ENCODE peak calls at places on chromosome 9, in seven cellular contexts. One of them, this sample, is unnamed.

GRCh38 chr9:125617087-125617486 is 89.9 kb downstream of the MAPKAP1 start:
- DNase-seq in GM10248: no peak
- DNase-seq in breast epithelium: no peak
- DNase-seq in lower lobe of right lung: no peak
- DNase-seq in pancreas: no peak
- DNase-seq in AG10803: no peak
- DNase-seq in cardiac fibroblast: no peak
- DNase-seq in this sample: no peak

GRCh38 chr9:69573666-69574456 is 98.3 kb downstream of the APBA1 start:
- DNase-seq in GM10248: no peak
- DNase-seq in breast epithelium: no peak
- DNase-seq in lower lobe of right lung: no peak
- DNase-seq in pancreas: no peak
- DNase-seq in AG10803: peak
- DNase-seq in cardiac fibroblast: peak
- DNase-seq in this sample: no peak

GRCh38 chr9:136085815-136086212 is 9.3 kb downstream of the NACC2 start:
- DNase-seq in GM10248: no peak
- DNase-seq in breast epithelium: peak
- DNase-seq in lower lobe of right lung: peak
- DNase-seq in pancreas: peak
- DNase-seq in AG10803: no peak
- DNase-seq in cardiac fibroblast: no peak
- DNase-seq in this sample: no peak

GRCh38 chr9:91825422-91825821 is 124.6 kb downstream of the ROR2 start:
- DNase-seq in GM10248: no peak
- DNase-seq in breast epithelium: no peak
- DNase-seq in lower lobe of right lung: no peak
- DNase-seq in pancreas: no peak
- DNase-seq in AG10803: peak
- DNase-seq in cardiac fibroblast: peak
- DNase-seq in this sample: no peak

GRCh38 chr9:31103836-31104235 is 1280.6 kb upstream of the ACO1 start:
- DNase-seq in GM10248: no peak
- DNase-seq in breast epithelium: no peak
- DNase-seq in lower lobe of right lung: no peak
- DNase-seq in pancreas: no peak
- DNase-seq in AG10803: no peak
- DNase-seq in cardiac fibroblast: peak
- DNase-seq in this sample: no peak

GRCh38 chr9:1337169-1337568 is 287.0 kb downstream of the DMRT2 start:
- DNase-seq in GM10248: no peak
- DNase-seq in breast epithelium: peak
- DNase-seq in lower lobe of right lung: no peak
- DNase-seq in pancreas: no peak
- DNase-seq in AG10803: peak
- DNase-seq in cardiac fibroblast: no peak
- DNase-seq in this sample: no peak

GRCh38 chr9:130780865-130781504 is 54.1 kb upstream of the ABL1 start:
- DNase-seq in GM10248: no peak
- DNase-seq in breast epithelium: peak
- DNase-seq in lower lobe of right lung: no peak
- DNase-seq in pancreas: no peak
- DNase-seq in AG10803: peak
- DNase-seq in cardiac fibroblast: peak
- DNase-seq in this sample: no peak

GRCh38 chr9:130539473-130540223 is 39.7 kb upstream of the FUBP3 start:
- DNase-seq in GM10248: no peak
- DNase-seq in breast epithelium: no peak
- DNase-seq in lower lobe of right lung: no peak
- DNase-seq in pancreas: peak
- DNase-seq in AG10803: peak
- DNase-seq in cardiac fibroblast: peak
- DNase-seq in this sample: no peak

GRCh38 chr9:63816742-63817621 is 1468.0 kb downstream of the FOXD4L5 start:
- DNase-seq in GM10248: peak
- DNase-seq in breast epithelium: peak
- DNase-seq in lower lobe of right lung: peak
- DNase-seq in pancreas: peak
- DNase-seq in AG10803: peak
- DNase-seq in cardiac fibroblast: peak
- DNase-seq in this sample: peak

GRCh38 chr9:130988905-130989304 is 20.1 kb upstream of the LAMC3 start:
- DNase-seq in GM10248: no peak
- DNase-seq in breast epithelium: no peak
- DNase-seq in lower lobe of right lung: no peak
- DNase-seq in pancreas: no peak
- DNase-seq in AG10803: no peak
- DNase-seq in cardiac fibroblast: no peak
- DNase-seq in this sample: no peak

GRCh38 chr9:135246248-135247173 is 159.0 kb downstream of the OLFM1 start:
- DNase-seq in GM10248: no peak
- DNase-seq in breast epithelium: no peak
- DNase-seq in lower lobe of right lung: peak
- DNase-seq in pancreas: no peak
- DNase-seq in AG10803: no peak
- DNase-seq in cardiac fibroblast: no peak
- DNase-seq in this sample: no peak

GRCh38 chr9:99431103-99431502 is 209.0 kb downstream of the SEC61B start:
- DNase-seq in GM10248: no peak
- DNase-seq in breast epithelium: no peak
- DNase-seq in lower lobe of right lung: no peak
- DNase-seq in pancreas: no peak
- DNase-seq in AG10803: peak
- DNase-seq in cardiac fibroblast: peak
- DNase-seq in this sample: no peak

GRCh38 chr9:5402217-5402616 is 35.5 kb downstream of the PLGRKT start:
- DNase-seq in GM10248: no peak
- DNase-seq in breast epithelium: no peak
- DNase-seq in lower lobe of right lung: no peak
- DNase-seq in pancreas: no peak
- DNase-seq in AG10803: no peak
- DNase-seq in cardiac fibroblast: no peak
- DNase-seq in this sample: no peak
- TF ChIP-seq CTCF in GM10248: no peak
- TF ChIP-seq CTCF in breast epithelium: no peak
- TF ChIP-seq CTCF in lower lobe of right lung: no peak
- TF ChIP-seq CTCF in pancreas: no peak
- TF ChIP-seq CTCF in AG10803: no peak
- TF ChIP-seq CTCF in cardiac fibroblast: no peak
- TF ChIP-seq CTCF in this sample: no peak

GRCh38 chr9:111631071-111631971 is at the start of gene DNAJC25:
- DNase-seq in GM10248: peak
- DNase-seq in breast epithelium: peak
- DNase-seq in lower lobe of right lung: peak
- DNase-seq in pancreas: peak
- DNase-seq in AG10803: peak
- DNase-seq in cardiac fibroblast: peak
- DNase-seq in this sample: peak
- TF ChIP-seq CTCF in GM10248: no peak
- TF ChIP-seq CTCF in breast epithelium: no peak
- TF ChIP-seq CTCF in lower lobe of right lung: no peak
- TF ChIP-seq CTCF in pancreas: no peak
- TF ChIP-seq CTCF in AG10803: no peak
- TF ChIP-seq CTCF in cardiac fibroblast: no peak
- TF ChIP-seq CTCF in this sample: no peak

GRCh38 chr9:23615569-23615968 is 210.5 kb downstream of the ELAVL2 start:
- DNase-seq in GM10248: no peak
- DNase-seq in breast epithelium: no peak
- DNase-seq in lower lobe of right lung: no peak
- DNase-seq in pancreas: no peak
- DNase-seq in AG10803: no peak
- DNase-seq in cardiac fibroblast: no peak
- DNase-seq in this sample: no peak
- TF ChIP-seq CTCF in GM10248: no peak
- TF ChIP-seq CTCF in breast epithelium: no peak
- TF ChIP-seq CTCF in lower lobe of right lung: no peak
- TF ChIP-seq CTCF in pancreas: no peak
- TF ChIP-seq CTCF in AG10803: no peak
- TF ChIP-seq CTCF in cardiac fibroblast: no peak
- TF ChIP-seq CTCF in this sample: no peak

DNA sequence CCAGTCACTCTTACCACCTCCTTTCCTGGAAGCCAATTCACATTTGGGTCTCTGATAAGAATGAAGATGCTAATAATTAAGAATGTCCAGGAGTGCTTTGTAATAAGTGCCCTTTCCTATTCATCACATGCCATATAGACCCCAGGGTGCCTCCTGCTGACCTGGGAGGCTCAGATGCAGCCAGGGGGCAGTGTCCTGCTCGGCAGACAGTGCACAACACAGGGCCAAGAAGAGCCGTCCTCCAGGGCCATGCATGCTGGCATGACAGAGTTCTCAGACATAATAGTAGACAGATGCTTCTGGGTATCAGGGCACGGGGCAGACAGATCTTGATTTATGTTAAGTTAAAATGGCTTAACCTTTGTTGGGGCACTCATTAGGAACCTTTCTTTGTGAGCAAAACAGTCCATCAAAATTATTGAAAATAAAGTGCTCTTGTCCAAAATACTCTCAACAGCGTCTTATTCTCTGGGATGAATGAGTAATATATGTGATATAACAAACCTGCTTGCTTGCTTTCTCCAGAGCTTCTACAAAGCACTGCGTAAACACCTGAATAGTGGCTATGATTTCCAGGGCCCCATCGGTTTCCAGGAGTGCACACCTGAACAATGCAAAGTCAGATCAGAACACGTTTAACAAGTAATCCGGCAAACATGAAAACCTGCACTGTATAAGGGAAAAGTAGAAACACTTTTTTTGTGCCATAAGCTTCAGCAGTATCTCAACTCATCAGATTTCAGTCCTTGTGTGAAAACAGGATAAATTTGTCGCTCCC is 192.7 kb downstream of the FANCC start:
- DNase-seq in GM10248: no peak
- DNase-seq in breast epithelium: no peak
- DNase-seq in lower lobe of right lung: no peak
- DNase-seq in pancreas: no peak
- DNase-seq in AG10803: peak
- DNase-seq in cardiac fibroblast: no peak
- DNase-seq in this sample: no peak
- TF ChIP-seq CTCF in GM10248: no peak
- TF ChIP-seq CTCF in breast epithelium: no peak
- TF ChIP-seq CTCF in lower lobe of right lung: peak
- TF ChIP-seq CTCF in pancreas: no peak
- TF ChIP-seq CTCF in AG10803: no peak
- TF ChIP-seq CTCF in cardiac fibroblast: peak
- TF ChIP-seq CTCF in this sample: peak

GRCh38 chr9:20611751-20612287 is 10.5 kb downstream of the MLLT3 start:
- DNase-seq in GM10248: no peak
- DNase-seq in breast epithelium: no peak
- DNase-seq in lower lobe of right lung: no peak
- DNase-seq in pancreas: no peak
- DNase-seq in AG10803: peak
- DNase-seq in cardiac fibroblast: peak
- DNase-seq in this sample: no peak
- TF ChIP-seq CTCF in GM10248: no peak
- TF ChIP-seq CTCF in breast epithelium: no peak
- TF ChIP-seq CTCF in lower lobe of right lung: peak
- TF ChIP-seq CTCF in pancreas: peak
- TF ChIP-seq CTCF in AG10803: peak
- TF ChIP-seq CTCF in cardiac fibroblast: peak
- TF ChIP-seq CTCF in this sample: no peak

GRCh38 chr9:107087256-107087655 is 195.8 kb upstream of the RAD23B start:
- DNase-seq in GM10248: no peak
- DNase-seq in breast epithelium: no peak
- DNase-seq in lower lobe of right lung: no peak
- DNase-seq in pancreas: no peak
- DNase-seq in AG10803: peak
- DNase-seq in cardiac fibroblast: peak
- DNase-seq in this sample: no peak
- TF ChIP-seq CTCF in GM10248: no peak
- TF ChIP-seq CTCF in breast epithelium: no peak
- TF ChIP-seq CTCF in lower lobe of right lung: no peak
- TF ChIP-seq CTCF in pancreas: no peak
- TF ChIP-seq CTCF in AG10803: peak
- TF ChIP-seq CTCF in cardiac fibroblast: no peak
- TF ChIP-seq CTCF in this sample: no peak

GRCh38 chr9:108410161-108410560 is 445.6 kb downstream of the ACTL7B start:
- DNase-seq in GM10248: no peak
- DNase-seq in breast epithelium: no peak
- DNase-seq in lower lobe of right lung: no peak
- DNase-seq in pancreas: no peak
- DNase-seq in AG10803: no peak
- DNase-seq in cardiac fibroblast: no peak
- DNase-seq in this sample: no peak
- TF ChIP-seq CTCF in GM10248: no peak
- TF ChIP-seq CTCF in breast epithelium: no peak
- TF ChIP-seq CTCF in lower lobe of right lung: no peak
- TF ChIP-seq CTCF in pancreas: no peak
- TF ChIP-seq CTCF in AG10803: no peak
- TF ChIP-seq CTCF in cardiac fibroblast: no peak
- TF ChIP-seq CTCF in this sample: no peak

GRCh38 chr9:80885894-80886293 is 803.5 kb downstream of the TLE1 start:
- DNase-seq in GM10248: no peak
- DNase-seq in breast epithelium: no peak
- DNase-seq in lower lobe of right lung: no peak
- DNase-seq in pancreas: no peak
- DNase-seq in AG10803: no peak
- DNase-seq in cardiac fibroblast: peak
- DNase-seq in this sample: no peak
- TF ChIP-seq CTCF in GM10248: no peak
- TF ChIP-seq CTCF in breast epithelium: no peak
- TF ChIP-seq CTCF in lower lobe of right lung: no peak
- TF ChIP-seq CTCF in pancreas: no peak
- TF ChIP-seq CTCF in AG10803: peak
- TF ChIP-seq CTCF in cardiac fibroblast: peak
- TF ChIP-seq CTCF in this sample: no peak